ENCODE peak calls at places on chromosome 10, in five cellular contexts. C is K562, V is SK-N-SH, U is HepG2, L is GM12878. A is an unnamed sample.

GRCh38 chr10:76577455-76577854 is 1060.2 kb downstream of the KCNMA1 start:
- DNase-seq in C (no peak), V (no peak), U (no peak), L (no peak), A (no peak)

GRCh38 chr10:97843296-97843671 is 6.4 kb upstream of the GOLGA7B start:
- DNase-seq in C (no peak), V (peak; percentile 63), U (no peak), L (no peak), A (no peak)

GRCh38 chr10:34280599-34281374 is 534.3 kb downstream of the PARD3 start:
- DNase-seq in C (no peak), V (no peak), U (peak; percentile 29), L (no peak), A (no peak)

GRCh38 chr10:3619276-3619675 is 165.7 kb downstream of the KLF6 start:
- DNase-seq in C (no peak), V (no peak), U (no peak), L (no peak), A (no peak)

GRCh38 chr10:71285180-71285545 is 33.9 kb upstream of the SLC29A3 start:
- DNase-seq in C (peak; percentile 87), V (peak; percentile 85), U (peak; percentile 28), L (no peak), A (peak; percentile 17)

GRCh38 chr10:116444527-116445142 is 17.0 kb downstream of the PNLIPRP3 start:
- DNase-seq in C (peak; percentile 46), V (peak; percentile 49), U (peak; percentile 23), L (peak; percentile 3), A (no peak)

GRCh38 chr10:12322583-12323131 is 26.7 kb upstream of the CAMK1D start:
- DNase-seq in C (no peak), V (no peak), U (peak; percentile 13), L (no peak), A (no peak)

GRCh38 chr10:100370976-100371706 is 24.1 kb downstream of the SCD start:
- DNase-seq in C (peak; percentile 60), V (no peak), U (peak; percentile 91), L (peak; percentile 34), A (no peak)

DNA sequence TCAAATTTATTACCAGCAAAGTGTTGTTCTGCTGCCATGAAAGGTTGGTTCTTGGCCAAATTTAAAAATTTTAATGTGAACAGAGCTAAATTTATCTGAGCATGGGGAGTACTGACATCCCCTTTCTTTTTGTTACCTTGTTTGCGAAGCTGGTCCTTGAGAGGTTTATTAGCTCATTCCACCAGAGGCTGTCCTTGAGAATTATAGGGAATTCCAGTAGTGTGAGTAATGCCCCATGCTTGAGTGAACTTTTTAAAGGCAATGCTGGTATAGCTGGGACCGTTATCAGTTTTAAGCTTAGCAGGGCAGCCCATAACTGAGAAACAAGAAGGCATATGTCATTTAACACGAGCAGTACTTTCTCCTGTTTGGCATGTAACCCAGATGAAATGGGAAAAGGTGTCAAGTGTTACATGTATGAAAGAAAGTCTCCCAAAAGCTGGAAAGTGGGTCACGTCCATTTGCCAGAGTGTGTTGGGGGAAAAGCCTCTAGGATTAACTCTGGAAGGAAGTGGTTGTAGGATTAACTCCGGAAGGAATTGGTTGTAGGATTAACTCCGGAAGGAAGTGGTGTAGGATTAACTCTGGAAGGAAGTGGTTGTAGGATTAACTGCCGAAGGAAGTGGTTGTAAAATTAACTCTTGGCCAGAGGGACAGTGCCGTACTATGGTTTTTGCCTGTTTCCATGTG is 37.3 kb upstream of the AKR1C2 start:
- DNase-seq in C (no peak), V (no peak), U (peak; percentile 50), L (no peak), A (no peak)
- TF ChIP-seq POLR2AphosphoS5 in C (no peak), V (no peak), U (no peak), L (no peak), A (no peak)

GRCh38 chr10:132639470-132639869 is 101.9 kb downstream of the INPP5A start:
- DNase-seq in C (no peak), V (no peak), U (no peak), L (no peak), A (no peak)

GRCh38 chr10:132636358-132636757 is 98.8 kb downstream of the INPP5A start:
- DNase-seq in C (no peak), V (no peak), U (no peak), L (no peak), A (no peak)

GRCh38 chr10:132638130-132638515 is 100.5 kb downstream of the INPP5A start:
- DNase-seq in C (no peak), V (no peak), U (no peak), L (no peak), A (no peak)

GRCh38 chr10:132634947-132635271 is 97.3 kb downstream of the INPP5A start:
- DNase-seq in C (no peak), V (no peak), U (no peak), L (no peak), A (no peak)

GRCh38 chr10:132637477-132638129 is 100.0 kb downstream of the INPP5A start:
- DNase-seq in C (peak; percentile 20), V (peak; percentile 89), U (peak; percentile 59), L (peak; percentile 43), A (peak; percentile 46)
- TF ChIP-seq GABPA in C (no peak), V (no peak), U (no peak), L (no peak), A (no peak)

GRCh38 chr10:11057018-11057417 is 39.3 kb downstream of the CELF2 start:
- DNase-seq in C (no peak), V (no peak), U (no peak), L (no peak), A (no peak)

GRCh38 chr10:11058965-11059364 is 41.3 kb downstream of the CELF2 start:
- DNase-seq in C (no peak), V (no peak), U (no peak), L (no peak), A (no peak)

GRCh38 chr10:11057448-11057847 is 39.8 kb downstream of the CELF2 start:
- DNase-seq in C (no peak), V (no peak), U (no peak), L (no peak), A (no peak)

GRCh38 chr10:11058014-11058413 is 40.3 kb downstream of the CELF2 start:
- DNase-seq in C (no peak), V (no peak), U (no peak), L (no peak), A (no peak)
- TF ChIP-seq REST in C (no peak), V (no peak), U (no peak), L (no peak), A (no peak)

DNA sequence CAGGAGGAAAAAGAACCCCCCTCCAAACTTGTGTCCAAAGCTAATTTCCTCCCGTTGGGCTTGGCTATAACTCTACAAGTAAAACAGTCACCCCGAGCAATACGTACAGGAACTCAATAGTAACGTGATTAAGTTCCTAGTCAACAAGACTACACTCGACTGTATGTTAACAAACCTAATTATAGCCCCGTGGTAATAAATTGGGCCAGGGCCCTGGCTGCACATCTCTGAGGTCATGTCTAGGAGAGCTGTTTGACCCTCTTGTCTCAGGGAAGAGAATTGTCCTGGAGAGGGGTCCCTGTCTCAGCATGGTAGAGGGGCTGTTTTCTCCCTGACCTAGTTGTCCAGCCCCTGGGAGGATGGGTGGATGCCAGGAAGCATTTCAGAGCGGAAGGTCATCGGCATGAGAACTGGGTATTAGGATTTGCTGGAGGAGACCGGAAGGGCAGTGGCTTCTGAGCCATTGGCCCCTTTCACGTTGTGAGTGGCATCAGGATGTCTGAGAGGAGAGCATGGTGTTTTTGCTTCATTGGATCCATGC is 60.2 kb upstream of the COMTD1 start:
- DNase-seq in C (no peak), V (no peak), U (no peak), L (no peak), A (no peak)
- TF ChIP-seq POLR2AphosphoS5 in C (no peak), V (no peak), U (no peak), L (no peak), A (no peak)

GRCh38 chr10:132570771-132571564 is 33.4 kb downstream of the INPP5A start:
- DNase-seq in C (no peak), V (no peak), U (no peak), L (peak; percentile 73), A (peak; percentile 62)

GRCh38 chr10:132572545-132572937 is 35.0 kb downstream of the INPP5A start:
- DNase-seq in C (no peak), V (no peak), U (no peak), L (no peak), A (no peak)

GRCh38 chr10:132570265-132570664 is 32.7 kb downstream of the INPP5A start:
- DNase-seq in C (no peak), V (no peak), U (no peak), L (no peak), A (no peak)

GRCh38 chr10:132574288-132574687 is 36.7 kb downstream of the INPP5A start:
- DNase-seq in C (no peak), V (no peak), U (no peak), L (no peak), A (no peak)

GRCh38 chr10:132571565-132572544 is 34.3 kb downstream of the INPP5A start:
- DNase-seq in C (peak; percentile 64), V (peak; percentile 65), U (peak; percentile 75), L (peak; percentile 95), A (peak; percentile 87)
- TF ChIP-seq GABPA in C (peak; percentile 60), V (no peak), U (no peak), L (peak; percentile 47), A (no peak)

GRCh38 chr10:78763651-78764395 is 304.9 kb upstream of the ZMIZ1 start:
- DNase-seq in C (no peak), V (no peak), U (no peak), L (no peak), A (no peak)

GRCh38 chr10:78764846-78765430 is 303.8 kb upstream of the ZMIZ1 start:
- DNase-seq in C (no peak), V (no peak), U (no peak), L (no peak), A (no peak)

GRCh38 chr10:78765726-78766335 is 302.9 kb upstream of the ZMIZ1 start:
- DNase-seq in C (no peak), V (no peak), U (no peak), L (no peak), A (no peak)

GRCh38 chr10:78763217-78763616 is 305.5 kb upstream of the ZMIZ1 start:
- DNase-seq in C (no peak), V (no peak), U (no peak), L (no peak), A (no peak)

DNA sequence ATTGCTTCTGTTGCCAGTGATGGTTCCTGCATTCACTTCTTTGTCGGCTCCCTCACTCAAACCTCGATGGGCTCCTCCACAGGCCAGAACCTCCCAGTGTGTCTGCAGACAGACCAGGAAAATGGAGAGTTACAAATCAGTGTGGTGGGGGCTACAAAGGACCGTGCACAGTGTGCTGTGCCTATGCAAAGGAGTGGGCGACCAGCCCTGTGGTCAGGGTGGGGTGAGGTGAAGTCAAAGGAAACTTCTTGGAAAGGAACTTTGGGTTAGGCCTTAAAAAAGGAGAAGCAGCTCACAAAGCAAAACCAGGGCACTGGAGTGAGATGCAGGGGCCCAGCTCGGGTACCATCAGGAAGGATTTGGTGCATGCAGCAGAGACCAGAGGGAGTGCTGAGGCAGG is 304.3 kb upstream of the ZMIZ1 start:
- DNase-seq in C (no peak), V (no peak), U (no peak), L (no peak), A (no peak)
- TF ChIP-seq REST in C (no peak), V (no peak), U (no peak), L (no peak), A (no peak)

DNA sequence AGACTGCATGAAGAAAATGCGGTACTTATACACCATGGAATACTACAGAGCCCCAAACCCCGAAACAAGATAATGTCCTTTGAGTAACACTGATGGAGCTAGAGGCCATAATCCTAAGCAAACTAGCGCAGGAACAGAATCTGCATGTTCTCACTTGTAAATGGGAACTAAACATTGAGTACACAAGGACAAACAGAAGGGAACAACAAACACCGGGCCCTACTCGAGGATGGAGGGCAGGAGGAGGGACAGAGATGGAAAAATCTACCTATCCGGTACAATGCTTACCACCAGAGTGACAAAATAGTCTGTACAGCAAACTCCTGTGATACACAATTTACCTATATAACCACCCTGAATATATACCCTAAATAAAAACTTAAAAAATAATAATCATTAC is 507.9 kb downstream of the IPMK start:
- DNase-seq in C (no peak), V (no peak), U (no peak), L (no peak), A (no peak)
- TF ChIP-seq POLR2AphosphoS5 in C (no peak), V (no peak), U (no peak), L (no peak), A (no peak)

A was measured in HL-60.